ENCODE peak calls at places on chromosomes 16 and 17, in five cellular contexts. One of them, this sample, is unnamed.

GRCh38 chr17:34302626-34303025 is 16.6 kb upstream of the CCL8 start:
- DNase-seq in Peyer's patch: no peak
- DNase-seq in thyroid gland: no peak
- DNase-seq in fibroblast of lung: no peak
- DNase-seq in psoas muscle: no peak
- DNase-seq in this sample: no peak

GRCh38 chr17:38777641-38778250 is 21.6 kb downstream of the PIP4K2B start:
- DNase-seq in fibroblast of lung: no peak
- DNase-seq in Peyer's patch: no peak
- DNase-seq in thyroid gland: no peak
- DNase-seq in psoas muscle: no peak
- DNase-seq in this sample: no peak

GRCh38 chr17:7263071-7263800 is 958 bp upstream of the CLDN7 start:
- DNase-seq in thyroid gland: peak; percentile 85
- DNase-seq in fibroblast of lung: no peak
- DNase-seq in Peyer's patch: peak; percentile 92
- DNase-seq in psoas muscle: peak; percentile 29
- DNase-seq in this sample: no peak

GRCh38 chr16:72986011-72986410 is 61.9 kb downstream of the ZFHX3 start:
- DNase-seq in psoas muscle: peak; percentile 81
- DNase-seq in Peyer's patch: no peak
- DNase-seq in fibroblast of lung: peak; percentile 72
- DNase-seq in thyroid gland: peak; percentile 53
- DNase-seq in this sample: no peak

GRCh38 chr16:11060856-11061255 is 116.5 kb downstream of the CLEC16A start:
- DNase-seq in Peyer's patch: no peak
- DNase-seq in psoas muscle: no peak
- DNase-seq in thyroid gland: no peak
- DNase-seq in fibroblast of lung: no peak
- DNase-seq in this sample: no peak

GRCh38 chr17:74408262-74408661 is 23.6 kb upstream of the GPRC5C start:
- DNase-seq in psoas muscle: peak; percentile 33
- DNase-seq in fibroblast of lung: peak; percentile 8
- DNase-seq in thyroid gland: peak; percentile 40
- DNase-seq in Peyer's patch: no peak
- DNase-seq in this sample: no peak

GRCh38 chr17:69581061-69581955 is 166.8 kb downstream of the MAP2K6 start:
- DNase-seq in thyroid gland: peak; percentile 38
- DNase-seq in fibroblast of lung: peak; percentile 37
- DNase-seq in Peyer's patch: no peak
- DNase-seq in psoas muscle: no peak
- DNase-seq in this sample: no peak

GRCh38 chr16:67278773-67279295 is 498 bp upstream of the PLEKHG4 start:
- DNase-seq in Peyer's patch: no peak
- DNase-seq in psoas muscle: peak; percentile 37
- DNase-seq in fibroblast of lung: no peak
- DNase-seq in thyroid gland: peak; percentile 11
- DNase-seq in this sample: no peak

GRCh38 chr16:6193718-6194117 is 1096.1 kb upstream of the EEF2KMT start:
- DNase-seq in fibroblast of lung: no peak
- DNase-seq in Peyer's patch: no peak
- DNase-seq in thyroid gland: no peak
- DNase-seq in psoas muscle: no peak
- DNase-seq in this sample: no peak

GRCh38 chr16:3595521-3596021 is 15.8 kb downstream of the SLX4 start:
- DNase-seq in psoas muscle: no peak
- DNase-seq in thyroid gland: no peak
- DNase-seq in Peyer's patch: no peak
- DNase-seq in fibroblast of lung: no peak
- DNase-seq in this sample: no peak

GRCh38 chr17:69417545-69418483 is 3.3 kb downstream of the MAP2K6 start:
- DNase-seq in thyroid gland: no peak
- DNase-seq in fibroblast of lung: no peak
- DNase-seq in Peyer's patch: no peak
- DNase-seq in psoas muscle: no peak
- DNase-seq in this sample: no peak

GRCh38 chr17:9218911-9219310 is 197.6 kb downstream of the NTN1 start:
- DNase-seq in psoas muscle: no peak
- DNase-seq in fibroblast of lung: no peak
- DNase-seq in Peyer's patch: no peak
- DNase-seq in thyroid gland: no peak
- DNase-seq in this sample: peak; percentile 45

GRCh38 chr17:38896373-38896954 is 26.6 kb downstream of the LASP1 start:
- DNase-seq in thyroid gland: no peak
- DNase-seq in fibroblast of lung: no peak
- DNase-seq in psoas muscle: no peak
- DNase-seq in Peyer's patch: no peak
- DNase-seq in this sample: peak; percentile 78

GRCh38 chr16:81457326-81458133 is 12.9 kb downstream of the CMIP start:
- DNase-seq in fibroblast of lung: peak; percentile 75
- DNase-seq in psoas muscle: peak; percentile 18
- DNase-seq in thyroid gland: no peak
- DNase-seq in Peyer's patch: peak; percentile 71
- DNase-seq in this sample: no peak

GRCh38 chr17:45308016-45308365 is 8.8 kb downstream of the MAP3K14 start:
- DNase-seq in Peyer's patch: no peak
- DNase-seq in fibroblast of lung: no peak
- DNase-seq in psoas muscle: no peak
- DNase-seq in thyroid gland: no peak
- DNase-seq in this sample: no peak
- H3K4me1 ChIP-seq in Peyer's patch: peaks cover 53% of the 10 kb centered on the region
- H3K4me1 ChIP-seq in fibroblast of lung: peaks cover 43% of the 10 kb centered on the region
- H3K4me1 ChIP-seq in psoas muscle: peaks cover 88% of the 10 kb centered on the region
- H3K4me1 ChIP-seq in thyroid gland: peaks cover 47% of the 10 kb centered on the region
- H3K4me1 ChIP-seq in this sample: peaks cover 60% of the 10 kb centered on the region

GRCh38 chr16:70331588-70332358 is 14.9 kb upstream of the DDX19A start:
- DNase-seq in thyroid gland: no peak
- DNase-seq in Peyer's patch: no peak
- DNase-seq in psoas muscle: no peak
- DNase-seq in fibroblast of lung: peak; percentile 9
- DNase-seq in this sample: no peak
- TF ChIP-seq CTCF in thyroid gland: peak; percentile 35
- TF ChIP-seq CTCF in Peyer's patch: no peak
- TF ChIP-seq CTCF in psoas muscle: peak; percentile 57
- TF ChIP-seq CTCF in fibroblast of lung: peak; percentile 52
- TF ChIP-seq CTCF in this sample: peak; percentile 31

DNA sequence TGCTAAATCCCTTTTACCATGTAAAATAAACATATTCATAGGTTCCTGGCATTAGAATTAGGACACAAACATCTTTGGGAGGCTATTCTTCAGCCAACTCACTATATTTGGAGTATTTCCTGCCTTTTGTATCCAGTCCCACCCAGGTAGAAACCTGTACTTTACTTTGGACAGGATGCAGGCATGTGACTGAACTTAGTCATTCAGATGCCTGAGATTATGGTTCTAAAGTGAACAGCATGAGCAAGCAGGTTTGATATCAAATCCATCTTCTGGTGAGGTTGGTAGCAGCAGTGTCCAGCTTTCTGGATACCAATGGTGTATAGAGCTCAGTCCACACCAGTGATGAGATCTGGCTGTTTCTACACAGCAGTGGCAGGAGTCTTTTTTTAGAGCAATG is 20.2 kb downstream of the CA10 start:
- DNase-seq in fibroblast of lung: no peak
- DNase-seq in psoas muscle: no peak
- DNase-seq in thyroid gland: no peak
- DNase-seq in Peyer's patch: no peak
- DNase-seq in this sample: no peak
- H3K4me1 ChIP-seq in fibroblast of lung: no peaks in the 10 kb centered on the region
- H3K4me1 ChIP-seq in psoas muscle: no peaks in the 10 kb centered on the region
- H3K4me1 ChIP-seq in thyroid gland: no peaks in the 10 kb centered on the region
- H3K4me1 ChIP-seq in Peyer's patch: no peaks in the 10 kb centered on the region
- H3K4me1 ChIP-seq in this sample: no peaks in the 10 kb centered on the region

GRCh38 chr17:50358177-50358576 is 12.3 kb downstream of the XYLT2 start:
- DNase-seq in Peyer's patch: no peak
- DNase-seq in psoas muscle: no peak
- DNase-seq in thyroid gland: no peak
- DNase-seq in fibroblast of lung: no peak
- DNase-seq in this sample: no peak

GRCh38 chr17:50360716-50361115 is 12.3 kb downstream of the MRPL27 start:
- DNase-seq in Peyer's patch: no peak
- DNase-seq in fibroblast of lung: no peak
- DNase-seq in psoas muscle: no peak
- DNase-seq in thyroid gland: no peak
- DNase-seq in this sample: peak; percentile 59

GRCh38 chr17:50359998-50360461 is 13.0 kb downstream of the MRPL27 start:
- DNase-seq in fibroblast of lung: no peak
- DNase-seq in Peyer's patch: no peak
- DNase-seq in psoas muscle: no peak
- DNase-seq in thyroid gland: no peak
- DNase-seq in this sample: no peak

GRCh38 chr17:50356892-50357510 is 11.1 kb downstream of the XYLT2 start:
- DNase-seq in psoas muscle: no peak
- DNase-seq in fibroblast of lung: no peak
- DNase-seq in Peyer's patch: no peak
- DNase-seq in thyroid gland: no peak
- DNase-seq in this sample: no peak

GRCh38 chr17:50359005-50359699 is 13.2 kb downstream of the XYLT2 start:
- DNase-seq in fibroblast of lung: no peak
- DNase-seq in thyroid gland: no peak
- DNase-seq in psoas muscle: no peak
- DNase-seq in Peyer's patch: no peak
- DNase-seq in this sample: no peak
- TF ChIP-seq CTCF in fibroblast of lung: no peak
- TF ChIP-seq CTCF in thyroid gland: no peak
- TF ChIP-seq CTCF in psoas muscle: no peak
- TF ChIP-seq CTCF in Peyer's patch: no peak
- TF ChIP-seq CTCF in this sample: no peak

DNA sequence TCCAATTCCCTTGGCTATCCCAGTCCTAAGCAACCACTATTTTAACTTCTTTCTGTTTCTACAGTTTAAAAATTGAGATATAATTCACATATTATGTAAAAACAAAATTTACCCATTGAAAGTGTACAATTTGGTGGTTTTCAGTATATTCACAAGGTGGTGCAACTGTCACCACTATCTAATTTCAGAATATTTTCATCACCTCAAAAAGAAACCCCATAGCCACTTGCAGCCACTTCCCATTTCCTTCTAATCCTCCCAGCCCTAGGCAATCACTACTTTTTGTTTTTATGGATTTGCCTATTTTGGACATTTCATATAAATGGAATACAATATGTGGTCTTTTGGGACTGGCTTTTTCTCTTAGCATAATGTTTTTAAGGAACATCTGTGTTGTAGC is 36.1 kb upstream of the NACA2 start:
- DNase-seq in psoas muscle: no peak
- DNase-seq in fibroblast of lung: no peak
- DNase-seq in Peyer's patch: no peak
- DNase-seq in thyroid gland: no peak
- DNase-seq in this sample: no peak
- H3K4me1 ChIP-seq in psoas muscle: no peaks in the 10 kb centered on the region
- H3K4me1 ChIP-seq in fibroblast of lung: no peaks in the 10 kb centered on the region
- H3K4me1 ChIP-seq in Peyer's patch: no peaks in the 10 kb centered on the region
- H3K4me1 ChIP-seq in thyroid gland: no peaks in the 10 kb centered on the region
- H3K4me1 ChIP-seq in this sample: no peaks in the 10 kb centered on the region

This sample was measured in spleen.